ENCODE peak calls at places on chromosomes 6 and 20, in five cellular contexts. One of them, this sample, is unnamed.

GRCh38 chr6:95866732-95867131 is 149.0 kb upstream of the FUT9 start:
- DNase-seq in hippocampal formation: no peak
- DNase-seq in Kasumi-1: peak
- DNase-seq in mucosa of gallbladder: no peak
- DNase-seq in mesendoderm: peak
- DNase-seq in this sample: no peak

GRCh38 chr6:41080623-41081022 is 7.8 kb downstream of the NFYA start:
- DNase-seq in hippocampal formation: no peak
- DNase-seq in Kasumi-1: no peak
- DNase-seq in mucosa of gallbladder: no peak
- DNase-seq in mesendoderm: no peak
- DNase-seq in this sample: no peak

GRCh38 chr20:55744896-55745295 is 260.4 kb downstream of the CBLN4 start:
- DNase-seq in hippocampal formation: no peak
- DNase-seq in Kasumi-1: no peak
- DNase-seq in mucosa of gallbladder: no peak
- DNase-seq in mesendoderm: peak
- DNase-seq in this sample: no peak

GRCh38 chr6:116313377-116313776 is 33.6 kb upstream of the TSPYL1 start:
- DNase-seq in hippocampal formation: no peak
- DNase-seq in Kasumi-1: no peak
- DNase-seq in mucosa of gallbladder: no peak
- DNase-seq in mesendoderm: no peak
- DNase-seq in this sample: no peak

GRCh38 chr6:142884214-142885035 is 60.6 kb downstream of the HIVEP2 start:
- DNase-seq in hippocampal formation: no peak
- DNase-seq in Kasumi-1: no peak
- DNase-seq in mucosa of gallbladder: no peak
- DNase-seq in mesendoderm: peak
- DNase-seq in this sample: no peak

GRCh38 chr6:159282351-159282750 is 113.2 kb downstream of the FNDC1 start:
- DNase-seq in hippocampal formation: no peak
- DNase-seq in Kasumi-1: no peak
- DNase-seq in mucosa of gallbladder: no peak
- DNase-seq in mesendoderm: no peak
- DNase-seq in this sample: no peak

GRCh38 chr20:1906361-1907051 is 11.3 kb downstream of the SIRPA start:
- DNase-seq in hippocampal formation: no peak
- DNase-seq in Kasumi-1: no peak
- DNase-seq in mucosa of gallbladder: no peak
- DNase-seq in mesendoderm: no peak
- DNase-seq in this sample: no peak

GRCh38 chr6:5103250-5103649 is 18.1 kb downstream of the PPP1R3G start:
- DNase-seq in hippocampal formation: no peak
- DNase-seq in Kasumi-1: no peak
- DNase-seq in mucosa of gallbladder: no peak
- DNase-seq in mesendoderm: no peak
- DNase-seq in this sample: no peak

GRCh38 chr6:16483315-16483875 is 245.0 kb downstream of the GMPR start:
- DNase-seq in hippocampal formation: no peak
- DNase-seq in Kasumi-1: no peak
- DNase-seq in mucosa of gallbladder: no peak
- DNase-seq in mesendoderm: no peak
- DNase-seq in this sample: no peak

GRCh38 chr6:116410945-116411623 is 40.3 kb downstream of the DSE start:
- DNase-seq in hippocampal formation: no peak
- DNase-seq in Kasumi-1: no peak
- DNase-seq in mucosa of gallbladder: no peak
- DNase-seq in mesendoderm: no peak
- DNase-seq in this sample: no peak